ENCODE peak calls at places on chromosome 4, in eight cellular contexts. H is tibial nerve, R is foreskin keratinocyte, Y is keratinocyte, I is HCT116, T is brain microvascular endothelial cell, Z is neural progenitor cell, V is K562. J is an unnamed sample.

GRCh38 chr4:137651128-137651527 is 118.8 kb upstream of the PCDH18 start:
- DNase-seq in R (peak), Z (no peak), V (no peak), I (no peak), Y (no peak), T (peak), H (no peak), J (no peak)

GRCh38 chr4:69196209-69196965 is 18.2 kb downstream of the UGT2B11 start:
- DNase-seq in Z (no peak), I (no peak), Y (no peak), V (no peak), H (no peak), T (no peak), R (peak), J (no peak)

GRCh38 chr4:107299646-107300045 is 263.5 kb upstream of the DKK2 start:
- DNase-seq in T (no peak), Z (no peak), R (peak), I (no peak), Y (no peak), V (no peak), H (no peak), J (no peak)

GRCh38 chr4:41192136-41192535 is 22.2 kb downstream of the APBB2 start:
- DNase-seq in Z (no peak), R (no peak), I (no peak), V (no peak), Y (no peak), T (no peak), H (no peak), J (no peak)

GRCh38 chr4:1596393-1596792 is 87.7 kb downstream of the FAM53A start:
- DNase-seq in I (no peak), Y (no peak), V (no peak), H (no peak), T (no peak), Z (no peak), R (no peak), J (no peak)

GRCh38 chr4:123676550-123677229 is 280.1 kb downstream of the SPRY1 start:
- DNase-seq in Y (no peak), I (no peak), Z (peak), V (no peak), T (no peak), R (no peak), H (no peak), J (no peak)

GRCh38 chr4:22733816-22734215 is 41.1 kb downstream of the GBA3 start:
- DNase-seq in I (no peak), H (no peak), Y (no peak), V (no peak), Z (no peak), R (no peak), T (no peak), J (no peak)

GRCh38 chr4:116358633-116359222 is 726.6 kb downstream of the TRAM1L1 start:
- DNase-seq in H (no peak), Z (peak), T (peak), Y (peak), V (peak), I (peak), R (peak), J (peak)

GRCh38 chr4:37748546-37748945 is 62.4 kb upstream of the RELL1 start:
- DNase-seq in I (no peak), R (no peak), H (no peak), T (no peak), V (no peak), Y (no peak), Z (no peak), J (no peak)

GRCh38 chr4:108203377-108203776 is 34.6 kb upstream of the LEF1 start:
- DNase-seq in Y (no peak), H (no peak), V (no peak), T (no peak), I (no peak), R (no peak), Z (no peak), J (no peak)

GRCh38 chr4:4248885-4249203 is 821 bp upstream of the TMEM128 start:
- DNase-seq in I (no peak), H (no peak), T (no peak), Y (no peak), V (no peak), Z (no peak), R (no peak), J (no peak)

GRCh38 chr4:151574968-151575367 is 166.0 kb downstream of the FHIP1A start:
- DNase-seq in Z (no peak), I (no peak), V (no peak), R (no peak), Y (no peak), T (no peak), H (no peak), J (no peak)

GRCh38 chr4:76213415-76214268 is at the start of gene SCARB2:
- DNase-seq in V (peak), H (peak), R (peak), T (peak), Z (peak), Y (no peak), I (peak), J (peak)

GRCh38 chr4:1008840-1009646 is 2.4 kb upstream of the FGFRL1 start:
- DNase-seq in Y (no peak), R (no peak), H (no peak), T (no peak), Z (no peak), V (no peak), I (no peak), J (no peak)

GRCh38 chr4:71294301-71294700 is 44.5 kb upstream of the SLC4A4 start:
- DNase-seq in I (no peak), R (peak), Y (no peak), H (no peak), V (no peak), T (peak), Z (no peak), J (no peak)

GRCh38 chr4:13328591-13328990 is 155.5 kb downstream of the RAB28 start:
- DNase-seq in Z (no peak), Y (peak), H (no peak), R (peak), V (no peak), T (no peak), I (peak), J (no peak)

GRCh38 chr4:77783881-77784280 is 35.3 kb downstream of the CNOT6L start:
- DNase-seq in T (no peak), Z (no peak), V (no peak), I (no peak), H (no peak), Y (no peak), R (no peak), J (no peak)

GRCh38 chr4:1600811-1601532 is 83.1 kb downstream of the FAM53A start:
- DNase-seq in R (no peak), H (no peak), Z (no peak), T (no peak), V (peak), Y (no peak), I (no peak), J (no peak)

GRCh38 chr4:81314196-81314896 is 99.3 kb upstream of the PRKG2 start:
- DNase-seq in Z (peak), H (no peak), V (no peak), T (peak), R (no peak), Y (no peak), I (no peak), J (no peak)

GRCh38 chr4:85861064-85861767 is 386.3 kb downstream of the ARHGAP24 start:
- DNase-seq in H (no peak), Y (no peak), T (no peak), I (no peak), V (no peak), Z (no peak), R (peak), J (no peak)

GRCh38 chr4:8174970-8175369 is 16.4 kb upstream of the ABLIM2 start:
- DNase-seq in H (no peak), Y (no peak), Z (no peak), I (no peak), R (no peak), V (no peak), T (no peak), J (no peak)

GRCh38 chr4:23038626-23039245 is 346.0 kb downstream of the GBA3 start:
- DNase-seq in T (no peak), R (no peak), V (no peak), H (no peak), Z (no peak), I (no peak), Y (no peak), J (no peak)

GRCh38 chr4:4659871-4660651 is 118.2 kb upstream of the STX18 start:
- DNase-seq in Y (no peak), T (peak), V (peak), R (peak), I (peak), Z (no peak), H (no peak), J (peak)

GRCh38 chr4:2417196-2417764 is 1.2 kb downstream of the ZFYVE28 start:
- DNase-seq in Y (no peak), T (no peak), R (no peak), H (no peak), I (no peak), Z (peak), V (peak), J (no peak)

GRCh38 chr4:16952462-16952871 is 54.0 kb upstream of the LDB2 start:
- DNase-seq in T (no peak), H (no peak), R (peak), Y (no peak), I (no peak), Z (peak), V (no peak), J (no peak)

GRCh38 chr4:13840573-13841185 is 213.2 kb upstream of the BOD1L1 start:
- DNase-seq in Z (no peak), I (no peak), T (no peak), R (no peak), Y (no peak), V (no peak), H (no peak), J (no peak)

GRCh38 chr4:141580523-141580922 is 55.9 kb upstream of the IL15 start:
- DNase-seq in V (no peak), T (no peak), H (no peak), I (no peak), Z (peak), R (no peak), Y (no peak), J (no peak)

GRCh38 chr4:3716876-3717235 is 49.3 kb upstream of the ADRA2C start:
- DNase-seq in R (no peak), Z (no peak), I (no peak), V (no peak), H (no peak), T (no peak), Y (no peak), J (no peak)

GRCh38 chr4:6225469-6225868 is 25.1 kb upstream of the JAKMIP1 start:
- DNase-seq in V (no peak), T (peak), R (no peak), I (no peak), H (no peak), Y (no peak), Z (peak), J (peak)

GRCh38 chr4:173025131-173025530 is 143.5 kb upstream of the GALNT7 start:
- DNase-seq in H (no peak), I (peak), V (peak), R (peak), Z (peak), Y (no peak), T (peak), J (peak)

GRCh38 chr4:39502034-39502658 is 25.1 kb downstream of the UGDH start:
- DNase-seq in I (no peak), V (no peak), Z (no peak), R (peak), Y (no peak), H (no peak), T (peak), J (peak)

GRCh38 chr4:170491981-170492380 is 402.2 kb upstream of the AADAT start:
- DNase-seq in V (no peak), H (no peak), I (no peak), R (no peak), T (no peak), Z (no peak), Y (no peak), J (no peak)

GRCh38 chr4:170497729-170498128 is 408.0 kb upstream of the AADAT start:
- DNase-seq in T (no peak), Y (no peak), Z (no peak), V (no peak), H (no peak), I (no peak), R (no peak), J (no peak)

DNA sequence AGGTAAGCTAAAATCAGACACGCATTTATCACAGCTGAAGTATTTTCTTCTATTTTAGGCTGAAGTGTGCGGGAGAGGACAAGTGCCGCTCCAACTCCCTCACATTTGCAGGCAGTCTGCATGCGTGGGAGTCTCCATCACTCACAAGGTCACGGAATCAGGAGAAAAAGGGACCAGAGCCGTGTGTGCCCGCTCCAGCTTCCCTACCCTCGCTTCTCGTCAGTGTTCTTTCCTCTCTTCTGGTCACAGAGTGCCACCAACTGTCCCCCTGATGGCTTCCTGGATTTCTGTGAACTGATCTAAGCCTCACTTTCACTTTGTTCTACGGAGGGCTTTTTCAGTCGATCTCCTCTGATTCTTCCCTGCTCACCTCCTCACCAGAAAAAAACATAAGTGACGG is 407.3 kb upstream of the AADAT start:
- DNase-seq in Y (no peak), T (no peak), Z (peak), V (no peak), I (no peak), R (no peak), H (no peak), J (no peak)
- TF ChIP-seq CTCF in Y (no peak), T (no peak), Z (no peak), V (no peak), I (no peak), R (no peak), H (no peak), J (no peak)

DNA sequence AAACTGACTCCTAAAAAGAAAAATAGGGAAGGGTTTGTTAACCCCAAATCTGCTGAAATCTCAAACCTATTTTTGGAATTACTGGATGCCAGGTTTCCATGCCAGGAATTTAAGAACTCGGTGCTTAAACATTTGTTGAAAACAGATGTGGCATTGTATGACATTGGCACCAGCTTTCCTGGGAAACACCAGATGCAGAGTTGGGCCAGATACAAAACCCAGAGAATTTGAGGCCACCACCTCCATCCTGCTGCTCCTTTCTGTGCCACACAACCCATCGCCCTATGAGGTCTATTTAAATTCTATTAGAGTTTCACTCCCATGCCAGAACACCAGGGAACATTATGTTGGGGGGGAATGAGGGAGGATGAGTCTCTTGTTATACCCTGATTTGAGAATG is 71.7 kb downstream of the ARAP2 start:
- DNase-seq in Z (no peak), V (no peak), Y (no peak), H (no peak), I (no peak), T (no peak), R (no peak), J (no peak)
- H3K27ac ChIP-seq in Z (peak), V (no peak), Y (no peak), H (no peak), I (no peak), T (no peak), R (no peak), J (no peak)

GRCh38 chr4:98659106-98659592 is 738 bp upstream of the TSPAN5 start:
- DNase-seq in T (no peak), R (peak), Z (peak), H (no peak), I (no peak), Y (no peak), V (no peak), J (peak)
- TF ChIP-seq CTCF in T (peak), R (peak), Z (peak), H (no peak), I (no peak), Y (no peak), V (no peak), J (no peak)

GRCh38 chr4:52244103-52244772 is 193.1 kb downstream of the SPATA18 start:
- DNase-seq in V (no peak), R (no peak), Y (no peak), Z (no peak), H (no peak), I (no peak), T (no peak), J (no peak)
- H3K27ac ChIP-seq in V (no peak), R (no peak), Y (no peak), Z (no peak), H (peak), I (no peak), T (no peak), J (no peak)

GRCh38 chr4:47490550-47490949 is 5.5 kb downstream of the ATP10D start:
- DNase-seq in I (peak), V (no peak), H (no peak), Z (peak), R (peak), Y (no peak), T (no peak), J (peak)
- TF ChIP-seq CTCF in I (no peak), V (peak), H (peak), Z (peak), R (peak), Y (peak), T (peak), J (peak)

DNA sequence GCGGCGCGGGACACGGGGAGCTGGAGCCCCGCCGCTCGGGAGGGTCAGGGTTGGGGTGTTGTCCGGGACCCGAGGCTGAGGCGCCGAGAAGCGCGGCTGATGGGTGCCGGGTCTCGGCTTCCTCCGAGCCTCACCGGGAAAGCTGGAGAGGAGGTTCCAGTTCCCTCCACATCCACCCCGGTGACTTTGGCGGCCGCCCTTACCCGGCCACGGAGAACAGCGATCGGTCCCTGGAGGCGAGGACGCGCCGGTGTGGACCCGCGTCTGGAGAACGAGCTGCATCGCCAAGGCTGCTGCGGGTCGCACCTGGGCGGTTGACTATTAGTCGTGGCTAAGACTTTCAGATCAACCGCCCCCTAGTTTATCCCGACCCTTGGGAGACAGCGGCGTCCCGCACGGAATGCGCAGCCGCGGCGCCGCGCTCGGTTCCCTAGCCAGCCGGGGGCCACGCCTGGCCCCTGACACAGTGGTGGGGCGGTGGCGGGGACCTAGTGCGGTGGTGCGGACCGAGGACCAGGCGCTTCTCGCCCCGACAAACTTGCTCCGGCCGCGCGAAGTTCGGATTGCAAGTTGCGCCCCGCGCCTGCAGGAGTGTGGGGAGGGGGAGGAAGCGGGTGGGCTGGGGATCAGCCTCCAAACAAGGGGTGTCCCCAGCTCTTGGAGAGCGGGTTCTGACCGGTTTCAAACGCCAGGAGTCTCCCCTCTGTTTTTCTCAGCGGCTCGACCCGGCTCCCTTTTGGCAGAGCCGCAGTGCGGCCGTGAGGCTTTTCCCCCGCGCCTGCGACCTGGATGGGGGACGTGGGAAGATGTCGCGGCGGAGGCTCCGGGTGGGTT is 540 bp downstream of the FHDC1 start:
- DNase-seq in Y (no peak), Z (peak), I (no peak), V (peak), R (peak), T (no peak), H (no peak), J (peak)
- H3K27ac ChIP-seq in Y (no peak), Z (no peak), I (peak), V (no peak), R (peak), T (no peak), H (peak), J (peak)

GRCh38 chr4:113627321-113627720 is 134.2 kb downstream of the CAMK2D start:
- DNase-seq in V (no peak), R (no peak), T (no peak), Y (no peak), Z (no peak), H (no peak), I (no peak), J (no peak)
- TF ChIP-seq CTCF in V (no peak), R (no peak), T (no peak), Y (no peak), Z (no peak), H (no peak), I (no peak), J (no peak)

GRCh38 chr4:119233750-119234149 is 21.2 kb downstream of the USP53 start:
- DNase-seq in T (no peak), Z (no peak), R (no peak), V (no peak), Y (no peak), H (no peak), I (no peak), J (no peak)
- H3K27ac ChIP-seq in T (no peak), Z (no peak), R (peak), V (peak), Y (no peak), H (no peak), I (no peak), J (no peak)

GRCh38 chr4:128061566-128062536 is 739 bp downstream of the LARP1B start:
- DNase-seq in R (peak), T (peak), V (peak), H (peak), Z (peak), Y (no peak), I (peak), J (peak)
- TF ChIP-seq CTCF in R (peak), T (peak), V (no peak), H (no peak), Z (peak), Y (peak), I (no peak), J (no peak)